ENCODE peak calls at places on chromosomes 5 and 9, in ten cellular contexts. Q, P, F, K, B, W, G, E, O and R are unnamed samples.
A peak's percentile ranks its signal among the peaks of the same experiment; 100 is the strongest.

GRCh38 chr5:73186976-73187375 is 14.0 kb downstream of the TMEM174 start:
- DNase-seq in Q (no peak), P (no peak), F (no peak), K (no peak), B (no peak), W (no peak), G (no peak), E (no peak), O (no peak), R (no peak)

GRCh38 chr9:88237454-88238280 is 99.4 kb upstream of the SPATA31C2 start:
- DNase-seq in Q (no peak), P (no peak), F (no peak), K (no peak), B (no peak), W (no peak), G (no peak), E (no peak), O (no peak), R (no peak)

GRCh38 chr9:88976186-88976887 is 14.9 kb upstream of the S1PR3 start:
- DNase-seq in Q (no peak), P (no peak), F (no peak), K (no peak), B (no peak), W (no peak), G (no peak), E (no peak), O (no peak), R (no peak)

GRCh38 chr5:172417983-172418630 is 36.2 kb downstream of the SH3PXD2B start:
- DNase-seq in Q (peak; percentile 96), P (peak; percentile 22), F (no peak), K (peak; percentile 94), B (peak; percentile 75), W (peak; percentile 100), G (no peak), E (peak; percentile 100), O (no peak), R (peak; percentile 97)

GRCh38 chr5:1152156-1152555 is 40.3 kb upstream of the SLC12A7 start:
- DNase-seq in Q (no peak), P (no peak), F (peak; percentile 61), K (no peak), B (no peak), W (no peak), G (peak; percentile 38), E (no peak), O (no peak), R (no peak)

GRCh38 chr9:87718231-87718630 is 7.7 kb upstream of the CTSL start:
- DNase-seq in Q (no peak), P (no peak), F (no peak), K (no peak), B (no peak), W (no peak), G (no peak), E (no peak), O (no peak), R (no peak)

GRCh38 chr9:98805506-98806272 is 1.8 kb upstream of the GALNT12 start:
- DNase-seq in Q (no peak), P (no peak), F (no peak), K (peak; percentile 58), B (no peak), W (peak; percentile 74), G (no peak), E (peak; percentile 86), O (no peak), R (no peak)

GRCh38 chr9:88370346-88370745 is 17.9 kb upstream of the SPIN1 start:
- DNase-seq in Q (no peak), P (no peak), F (no peak), K (peak; percentile 16), B (no peak), W (no peak), G (no peak), E (no peak), O (no peak), R (no peak)

GRCh38 chr9:124197177-124198095 is 60.3 kb upstream of the NEK6 start:
- DNase-seq in Q (peak; percentile 65), P (no peak), F (no peak), K (no peak), B (no peak), W (no peak), G (no peak), E (no peak), O (no peak), R (no peak)

GRCh38 chr5:24742334-24742733 is 97.6 kb upstream of the CDH10 start:
- DNase-seq in Q (no peak), P (no peak), F (no peak), K (peak; percentile 21), B (no peak), W (peak; percentile 1), G (no peak), E (peak; percentile 1), O (no peak), R (peak; percentile 2)

GRCh38 chr5:37665889-37666288 is 174.0 kb downstream of the GDNF start:
- DNase-seq in Q (no peak), P (peak; percentile 96), F (no peak), K (no peak), B (peak; percentile 39), W (peak; percentile 29), G (no peak), E (peak; percentile 22), O (no peak), R (peak; percentile 42)

GRCh38 chr9:94937214-94937903 is 210.9 kb downstream of the AOPEP start:
- DNase-seq in Q (no peak), P (peak; percentile 75), F (no peak), K (peak; percentile 94), B (no peak), W (peak; percentile 90), G (no peak), E (peak; percentile 95), O (peak; percentile 48), R (peak; percentile 91)

GRCh38 chr5:174082286-174082685 is 36.8 kb downstream of the NSG2 start:
- DNase-seq in Q (no peak), P (peak; percentile 91), F (no peak), K (no peak), B (no peak), W (no peak), G (no peak), E (no peak), O (no peak), R (no peak)